ENCODE peak calls at places on chromosomes 3 and 15, in six cellular contexts. T is Right ventricle myocardium superior; R is stimulated activated CD4-positive, alpha-beta T cell treated with anti-CD3 and anti-CD28 coated beads, Interleukin-12 subunit alpha, Interleukin-12 subunit beta, amount 100 ng/mL, for 4 hours; N is germinal center; J is T-helper 1 cell; V is T-helper 9 cell. H is an unnamed sample.

GRCh38 chr3:86865506-86865905 is 125.4 kb downstream of the VGLL3 start:
- DNase-seq in T (no peak), R (no peak), N (no peak), J (no peak), V (no peak), H (no peak)

GRCh38 chr15:74449643-74450205 is 11.2 kb downstream of the UBL7 start:
- DNase-seq in T (no peak), R (no peak), N (no peak), J (no peak), V (no peak), H (no peak)

GRCh38 chr3:139312959-139313358 is 30.9 kb upstream of the MRPS22 start:
- DNase-seq in T (no peak), R (no peak), N (no peak), J (no peak), V (no peak), H (no peak)

GRCh38 chr15:92082217-92082843 is 228.8 kb downstream of the SLCO3A1 start:
- DNase-seq in T (peak), R (peak), N (peak), J (no peak), V (peak), H (peak)

GRCh38 chr15:92463826-92464225 is 70.1 kb downstream of the ST8SIA2 start:
- DNase-seq in T (no peak), R (no peak), N (no peak), J (no peak), V (no peak), H (no peak)

GRCh38 chr3:177351757-177352158 is 154.5 kb upstream of the TBL1XR1 start:
- DNase-seq in T (no peak), R (no peak), N (peak), J (no peak), V (no peak), H (no peak)

GRCh38 chr15:64070965-64071851 is 22.4 kb downstream of the CIAO2A start:
- DNase-seq in T (no peak), R (no peak), N (no peak), J (no peak), V (no peak), H (no peak)

GRCh38 chr3:197960694-197961581 is 921 bp downstream of the LMLN start:
- DNase-seq in T (peak), R (no peak), N (no peak), J (no peak), V (no peak), H (no peak)

GRCh38 chr15:50945725-50946124 is 37.2 kb downstream of the AP4E1 start:
- DNase-seq in T (no peak), R (no peak), N (no peak), J (no peak), V (no peak), H (no peak)

H was measured in activated T-cell treated with anti-CD3 and anti-CD28 coated beads, Interleukin-2, amount 50 U/mL, for 48 hours.